ENCODE peak calls at places on chromosomes 11 and 22, in six cellular contexts. R is endothelial cell; C is activated effector memory CD4-positive, alpha-beta T cell treated with anti-CD3 and anti-CD28 coated beads, Interleukin-2, amount 50 U/mL, for 16 hours; Z is HFF-Myc; T is stromal cell of bone marrow; U is EH. Q is an unnamed sample.

GRCh38 chr11:116930177-116930576 is 92.8 kb upstream of the APOA1 start:
- DNase-seq in C (peak; percentile 72), T (no peak), Z (no peak), R (no peak), U (no peak), Q (peak; percentile 6)

GRCh38 chr11:103222801-103223200 is 113.6 kb downstream of the DYNC2H1 start:
- DNase-seq in Z (no peak), C (no peak), T (no peak), U (no peak), R (no peak), Q (peak; percentile 4)

GRCh38 chr22:26174280-26174679 is 5.0 kb downstream of the SEZ6L start:
- DNase-seq in Z (no peak), U (peak; percentile 25), R (peak; percentile 47), C (no peak), T (no peak), Q (no peak)

GRCh38 chr22:27475548-27475897 is 326.0 kb downstream of the MN1 start:
- DNase-seq in T (no peak), U (no peak), R (no peak), Z (no peak), C (no peak), Q (no peak)

GRCh38 chr11:9529333-9529648 is 44.2 kb upstream of the WEE1 start:
- DNase-seq in Z (no peak), U (no peak), C (no peak), T (no peak), R (no peak), Q (no peak)

GRCh38 chr11:34208266-34209135 is 103.1 kb downstream of the NAT10 start:
- DNase-seq in U (no peak), T (no peak), C (no peak), R (no peak), Z (no peak), Q (no peak)

GRCh38 chr11:44927174-44927661 is 23.5 kb downstream of the TP53I11 start:
- DNase-seq in R (peak; percentile 78), Z (no peak), T (peak; percentile 40), C (peak; percentile 86), U (peak; percentile 69), Q (peak; percentile 49)

GRCh38 chr11:34339149-34340064 is 18.4 kb downstream of the ABTB2 start:
- DNase-seq in T (no peak), R (no peak), Z (no peak), U (no peak), C (no peak), Q (no peak)

GRCh38 chr11:29300441-29300840 is 716.4 kb downstream of the KCNA4 start:
- DNase-seq in C (no peak), R (no peak), U (peak; percentile 92), Z (no peak), T (peak; percentile 55), Q (peak; percentile 77)

GRCh38 chr11:123129920-123130319 is 65.1 kb downstream of the CLMP start:
- DNase-seq in R (no peak), Z (no peak), U (peak; percentile 91), C (no peak), T (peak; percentile 54), Q (peak; percentile 82)

GRCh38 chr11:116194156-116194904 is 578.5 kb downstream of the BUD13 start:
- DNase-seq in C (no peak), R (no peak), U (no peak), T (no peak), Z (no peak), Q (no peak)

GRCh38 chr11:71539017-71539416 is 1.2 kb downstream of the KRTAP5-8 start:
- DNase-seq in R (no peak), Z (no peak), U (no peak), C (no peak), T (no peak), Q (no peak)

GRCh38 chr11:690738-691633 is 4.0 kb downstream of the DEAF1 start:
- DNase-seq in U (no peak), Z (no peak), T (no peak), R (no peak), C (no peak), Q (no peak)

GRCh38 chr11:18295316-18295715 is 26.6 kb downstream of the HPS5 start:
- DNase-seq in R (no peak), T (no peak), Z (no peak), C (no peak), U (no peak), Q (no peak)

Q was measured in astrocyte of the cerebellum.